ENCODE peak calls at places on chromosome 21, in four cellular contexts. T is thoracic aorta, O is right lobe of liver, P is body of pancreas. B is an unnamed sample.

GRCh38 chr21:45262041-45262581 is 25.6 kb downstream of the POFUT2 start:
- DNase-seq in T (no peak), O (peak; percentile 66), P (no peak), B (peak; percentile 21)

GRCh38 chr21:32046191-32046590 is 173.4 kb downstream of the HUNK start:
- DNase-seq in T (no peak), O (no peak), P (no peak), B (no peak)

GRCh38 chr21:35226960-35227741 is 178.0 kb upstream of the RUNX1 start:
- DNase-seq in T (no peak), O (no peak), P (no peak), B (no peak)

GRCh38 chr21:32351428-32351827 is 41.4 kb downstream of the URB1 start:
- DNase-seq in T (no peak), O (peak; percentile 22), P (no peak), B (no peak)

GRCh38 chr21:17139696-17140095 is 373.1 kb upstream of the CXADR start:
- DNase-seq in T (no peak), O (no peak), P (no peak), B (no peak)

GRCh38 chr21:33940846-33941245 is 25.2 kb upstream of the ATP5PO start:
- DNase-seq in T (no peak), O (no peak), P (no peak), B (no peak)

GRCh38 chr21:46509760-46510159 is 51.1 kb downstream of the DIP2A start:
- DNase-seq in T (no peak), O (peak; percentile 72), P (peak; percentile 84), B (no peak)

GRCh38 chr21:46097826-46098286 is at the start of gene COL6A2:
- DNase-seq in T (peak; percentile 15), O (peak; percentile 47), P (peak; percentile 39), B (peak; percentile 83)

GRCh38 chr21:32207096-32207716 is 71.6 kb downstream of the MIS18A start:
- DNase-seq in T (no peak), O (no peak), P (peak; percentile 17), B (no peak)

GRCh38 chr21:32599146-32599925 is 12.8 kb downstream of the CFAP298 start:
- DNase-seq in T (no peak), O (no peak), P (peak; percentile 65), B (peak; percentile 67)

GRCh38 chr21:36695671-36696389 is 3.1 kb upstream of the SIM2 start:
- DNase-seq in T (no peak), O (no peak), P (no peak), B (no peak)

GRCh38 chr21:19771881-19772280 is 1226.3 kb upstream of the NCAM2 start:
- DNase-seq in T (no peak), O (no peak), P (no peak), B (no peak)

GRCh38 chr21:32392299-32392879 is 423 bp downstream of the URB1 start:
- DNase-seq in T (no peak), O (no peak), P (no peak), B (no peak)

GRCh38 chr21:16563795-16564194 is 834.0 kb downstream of the USP25 start:
- DNase-seq in T (no peak), O (peak; percentile 54), P (peak; percentile 68), B (no peak)

GRCh38 chr21:34027727-34028461 is 45.5 kb upstream of the MRPS6 start:
- DNase-seq in T (no peak), O (no peak), P (no peak), B (no peak)

GRCh38 chr21:26845066-26845749 is at the start of gene ADAMTS1:
- DNase-seq in T (peak; percentile 77), O (peak; percentile 82), P (peak; percentile 81), B (peak; percentile 85)

GRCh38 chr21:45830720-45831366 is 150.7 kb upstream of the COL6A1 start:
- DNase-seq in T (no peak), O (no peak), P (no peak), B (peak; percentile 38)

GRCh38 chr21:17387030-17387617 is 125.7 kb upstream of the CXADR start:
- DNase-seq in T (no peak), O (no peak), P (peak; percentile 57), B (no peak)

GRCh38 chr21:31184462-31184861 is 146.2 kb upstream of the KRTAP19-8 start:
- DNase-seq in T (no peak), O (no peak), P (no peak), B (no peak)

GRCh38 chr21:31457675-31458074 is 113.6 kb upstream of the TIAM1 start:
- DNase-seq in T (no peak), O (no peak), P (no peak), B (no peak)

GRCh38 chr21:32190491-32191144 is 88.2 kb downstream of the MIS18A start:
- DNase-seq in T (no peak), O (no peak), P (no peak), B (no peak)

GRCh38 chr21:25568230-25568629 is 39.1 kb downstream of the MRPL39 start:
- DNase-seq in T (no peak), O (no peak), P (peak; percentile 16), B (peak; percentile 82)

GRCh38 chr21:26007911-26008579 is 162.5 kb downstream of the APP start:
- DNase-seq in T (no peak), O (no peak), P (no peak), B (no peak)

GRCh38 chr21:46141767-46142580 is 13.4 kb downstream of the FTCD start:
- DNase-seq in T (no peak), O (peak; percentile 48), P (no peak), B (peak; percentile 70)

GRCh38 chr21:36516271-36516670 is 36.3 kb upstream of the CLDN14 start:
- DNase-seq in T (no peak), O (no peak), P (no peak), B (no peak)

GRCh38 chr21:45409466-45410150 is 4.6 kb downstream of the COL18A1 start:
- DNase-seq in T (no peak), O (peak; percentile 92), P (peak; percentile 57), B (peak; percentile 69)

GRCh38 chr21:32712043-32712442 is 15.8 kb downstream of the SYNJ1 start:
- DNase-seq in T (no peak), O (no peak), P (no peak), B (no peak)

GRCh38 chr21:46385846-46386725 is 62.1 kb downstream of the PCNT start:
- DNase-seq in T (no peak), O (no peak), P (no peak), B (no peak)

GRCh38 chr21:23217597-23217996 is 2219.4 kb downstream of the NCAM2 start:
- DNase-seq in T (no peak), O (no peak), P (no peak), B (no peak)

GRCh38 chr21:34865922-34866271 is 183.2 kb downstream of the RUNX1 start:
- DNase-seq in T (no peak), O (no peak), P (no peak), B (peak; percentile 79)

DNA sequence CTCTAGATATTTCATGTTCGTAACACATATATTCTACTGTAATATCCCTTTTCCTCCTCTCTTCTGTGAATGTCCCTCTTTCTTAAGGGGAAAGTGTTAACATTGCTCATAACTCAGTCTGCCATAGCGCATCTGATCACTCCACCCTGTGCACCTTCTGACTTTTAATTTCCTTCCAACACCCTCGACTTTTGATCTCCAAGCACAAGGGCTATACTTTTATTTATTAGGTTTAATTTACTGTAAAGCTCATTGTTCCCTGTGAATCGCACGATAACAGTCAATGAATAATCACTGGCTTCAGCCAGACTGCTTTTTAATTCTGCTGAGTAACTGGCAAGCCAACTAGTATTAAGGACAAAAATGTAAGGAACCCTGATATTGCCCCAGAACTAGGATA is 2.7 kb upstream of the ETS2 start:
- DNase-seq in T (no peak), O (no peak), P (no peak), B (no peak)
- H3K4me1 ChIP-seq in T (peaks cover 4% of the 10 kb centered on the region), O (no peaks in the 10 kb centered on the region), P (peaks cover 17% of the 10 kb centered on the region), B (peaks cover 18% of the 10 kb centered on the region)

GRCh38 chr21:43193651-43194302 is 25.0 kb downstream of the CRYAA start:
- DNase-seq in T (no peak), O (peak; percentile 47), P (peak; percentile 24), B (peak; percentile 65)
- H3K4me3 ChIP-seq in T (no peak overlapping the region), O (no peak overlapping the region), P (no peak overlapping the region), B (no peak overlapping the region)

GRCh38 chr21:28663111-28663693 is 329.5 kb downstream of the LTN1 start:
- DNase-seq in T (no peak), O (no peak), P (no peak), B (no peak)
- TF ChIP-seq CTCF in T (peak; percentile 33), O (no peak), P (no peak), B (no peak)

DNA sequence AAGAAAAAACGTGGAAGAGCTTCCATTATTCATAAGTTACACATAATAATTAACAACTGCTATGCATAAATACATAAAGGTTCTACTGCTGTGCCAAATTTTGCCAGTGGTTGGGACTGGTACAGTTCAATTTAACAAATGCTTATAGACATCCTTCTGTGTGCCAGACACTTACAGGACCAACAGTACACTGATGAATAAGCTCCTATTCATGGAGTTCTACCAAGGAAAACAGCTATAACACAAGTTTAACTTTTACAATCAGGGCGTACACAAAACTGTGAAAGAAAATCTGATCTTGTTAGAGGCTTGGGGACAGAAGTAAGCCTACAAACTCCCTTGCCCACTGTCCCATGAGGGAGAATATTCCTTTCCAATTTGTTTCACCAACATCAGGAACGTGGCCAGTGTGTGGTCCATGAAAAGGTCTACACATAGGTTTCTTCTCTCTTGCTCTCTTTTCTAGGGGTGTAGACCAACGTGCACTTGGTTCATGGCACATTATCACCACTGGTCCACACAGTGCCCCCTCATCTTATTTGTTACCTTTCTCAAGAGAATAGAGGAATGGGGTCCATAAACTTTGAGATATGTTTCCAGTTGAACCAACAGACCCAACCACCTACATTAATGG is 10.1 kb downstream of the NRIP1 start:
- DNase-seq in T (no peak), O (no peak), P (no peak), B (no peak)
- H3K4me1 ChIP-seq in T (peaks cover 45% of the 10 kb centered on the region), O (peaks cover 30% of the 10 kb centered on the region), P (peaks cover 90% of the 10 kb centered on the region), B (peaks cover 62% of the 10 kb centered on the region)

GRCh38 chr21:44261191-44261631 is 486 bp downstream of the DNMT3L start:
- DNase-seq in T (no peak), O (no peak), P (no peak), B (peak; percentile 70)
- H3K4me3 ChIP-seq in T (no peak overlapping the region), O (no peak overlapping the region), P (no peak overlapping the region), B (no peak overlapping the region)

DNA sequence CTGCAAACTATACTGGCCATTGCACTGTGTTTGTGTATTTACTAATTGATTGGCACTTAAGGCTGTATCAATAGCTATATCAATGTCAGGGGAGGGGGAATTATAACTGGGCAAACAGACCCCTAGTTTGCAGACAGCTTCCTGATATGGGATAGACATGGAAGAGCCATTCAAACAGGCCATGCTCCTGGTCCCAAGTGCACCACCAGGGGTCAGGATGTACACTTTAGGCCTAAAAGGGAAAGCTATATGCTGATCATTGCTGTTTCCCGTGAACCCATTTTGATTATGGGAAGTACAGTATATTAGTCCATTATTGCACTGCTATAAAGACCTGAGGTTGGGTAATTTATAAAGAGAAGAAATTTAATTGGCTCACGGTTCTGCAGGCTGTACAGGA is 125.0 kb upstream of the BACE2 start:
- DNase-seq in T (no peak), O (no peak), P (no peak), B (no peak)
- TF ChIP-seq CTCF in T (no peak), O (no peak), P (no peak), B (no peak)